ENCODE peak calls at places on chromosomes 11 and 22, in six cellular contexts. K, R, H, M, U and T are unnamed samples.

GRCh38 chr11:16678466-16679116 is 59.9 kb upstream of the C11orf58 start:
- DNase-seq in U (no peak), K (no peak), R (no peak), H (peak; percentile 25), M (no peak), T (no peak)

GRCh38 chr11:68827733-68828132 is 14.0 kb downstream of the CPT1A start:
- DNase-seq in H (no peak), K (no peak), R (no peak), M (no peak), U (no peak), T (no peak)

GRCh38 chr11:95296165-95296564 is 65.2 kb upstream of the SESN3 start:
- DNase-seq in K (no peak), R (peak; percentile 57), U (no peak), H (no peak), M (no peak), T (no peak)

GRCh38 chr11:83195176-83195531 is 1.6 kb downstream of the ANKRD42 start:
- DNase-seq in R (no peak), M (no peak), H (no peak), K (no peak), U (no peak), T (no peak)

GRCh38 chr11:14905104-14906033 is 13.3 kb upstream of the CYP2R1 start:
- DNase-seq in U (peak; percentile 16), M (peak; percentile 79), K (peak; percentile 33), R (peak; percentile 67), H (peak; percentile 91), T (no peak)

GRCh38 chr11:802693-803466 is 2.2 kb downstream of the PIDD1 start:
- DNase-seq in R (no peak), H (no peak), K (no peak), U (no peak), M (no peak), T (no peak)

GRCh38 chr11:70751142-70751734 is 352.9 kb downstream of the CTTN start:
- DNase-seq in M (peak; percentile 9), U (no peak), H (no peak), R (no peak), K (no peak), T (no peak)

GRCh38 chr22:20588092-20588842 is 80.9 kb downstream of the MED15 start:
- DNase-seq in M (no peak), H (no peak), U (no peak), R (no peak), K (no peak), T (no peak)

GRCh38 chr22:47850644-47851151 is 1088.2 kb downstream of the TBC1D22A start:
- DNase-seq in U (no peak), H (no peak), M (no peak), R (no peak), K (peak; percentile 51), T (no peak)

GRCh38 chr11:78638704-78639380 is 64.2 kb upstream of the NARS2 start:
- DNase-seq in U (no peak), M (no peak), K (no peak), H (no peak), R (no peak), T (no peak)

GRCh38 chr11:10659339-10660216 is 34.0 kb downstream of the IRAG1 start:
- DNase-seq in U (peak; percentile 97), R (peak; percentile 73), H (no peak), M (no peak), K (peak; percentile 87), T (no peak)

GRCh38 chr22:46592390-46592872 is 27.8 kb upstream of the GRAMD4 start:
- DNase-seq in H (no peak), R (peak; percentile 64), M (peak; percentile 82), U (peak; percentile 72), K (no peak), T (no peak)

GRCh38 chr11:44221992-44222391 is 87.9 kb downstream of the ALX4 start:
- DNase-seq in U (peak; percentile 22), K (no peak), R (no peak), M (no peak), H (no peak), T (no peak)

GRCh38 chr11:128022007-128022368 is 565.4 kb downstream of the ETS1 start:
- DNase-seq in M (no peak), R (no peak), U (peak; percentile 50), K (no peak), H (no peak), T (no peak)

GRCh38 chr11:125586618-125587017 is 6.0 kb upstream of the STT3A start:
- DNase-seq in U (no peak), M (no peak), K (no peak), H (no peak), R (no peak), T (no peak)

GRCh38 chr11:47348859-47349258 is 3.6 kb downstream of the MYBPC3 start:
- DNase-seq in M (peak; percentile 54), R (no peak), H (peak; percentile 36), U (no peak), K (peak; percentile 42), T (peak; percentile 39)

GRCh38 chr11:75968021-75968685 is 153.1 kb downstream of the UVRAG start:
- DNase-seq in H (no peak), M (no peak), R (no peak), U (no peak), K (no peak), T (no peak)

GRCh38 chr11:12075822-12076821 is 34.3 kb upstream of the MICAL2 start:
- DNase-seq in U (peak; percentile 100), H (no peak), R (peak; percentile 68), K (peak; percentile 99), M (no peak), T (no peak)

GRCh38 chr11:24678956-24679355 is 182.1 kb downstream of the LUZP2 start:
- DNase-seq in M (no peak), H (no peak), R (no peak), K (no peak), U (no peak), T (no peak)

GRCh38 chr11:121086866-121087265 is 14.2 kb upstream of the TECTA start:
- DNase-seq in R (no peak), H (no peak), U (peak; percentile 59), M (no peak), K (peak; percentile 58), T (no peak)

DNA sequence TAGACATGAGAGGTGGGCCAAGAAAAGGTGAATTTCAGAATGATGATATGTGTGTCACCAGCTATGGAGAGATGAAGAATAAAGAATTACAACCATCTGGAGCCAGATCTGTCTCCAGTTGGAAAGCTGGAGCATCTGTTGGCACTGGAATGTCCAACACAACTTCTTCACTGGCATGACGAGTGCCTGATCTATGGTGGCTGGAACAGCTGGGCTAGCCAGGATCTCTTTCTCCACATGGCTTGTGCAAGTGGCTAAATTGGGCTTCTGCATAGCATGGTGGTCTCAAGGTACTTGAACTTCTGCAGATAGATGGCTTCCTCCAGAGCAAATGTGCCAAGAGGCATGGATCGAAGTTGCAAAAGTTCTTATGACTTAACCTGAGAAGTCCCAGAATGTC is 256.1 kb upstream of the NCAM1 start:
- DNase-seq in H (no peak), M (no peak), U (no peak), R (no peak), K (no peak), T (no peak)
- TF ChIP-seq CTCF in H (no peak), M (no peak), U (no peak), R (no peak), K (no peak), T (no peak)

GRCh38 chr11:77073328-77074001 is 6.7 kb downstream of the CAPN5 start:
- DNase-seq in R (peak; percentile 78), M (no peak), U (peak; percentile 95), K (peak; percentile 98), H (no peak), T (no peak)
- TF ChIP-seq CTCF in R (peak; percentile 13), M (no peak), U (peak; percentile 77), K (peak; percentile 78), H (no peak), T (no peak)

GRCh38 chr11:77548552-77549439 is 41.0 kb upstream of the AQP11 start:
- DNase-seq in M (no peak), H (no peak), U (no peak), K (no peak), R (no peak), T (no peak)
- TF ChIP-seq CTCF in M (peak; percentile 43), H (peak; percentile 19), U (no peak), K (no peak), R (no peak), T (peak; percentile 39)

GRCh38 chr11:60870276-60870675 is 2.9 kb downstream of the ZP1 start:
- DNase-seq in M (peak; percentile 24), R (no peak), U (no peak), H (no peak), K (no peak), T (no peak)

GRCh38 chr11:60872952-60873524 is 5.7 kb downstream of the ZP1 start:
- DNase-seq in K (peak; percentile 87), R (no peak), U (peak; percentile 79), M (no peak), H (peak; percentile 54), T (no peak)

GRCh38 chr11:60872124-60872951 is 5.0 kb downstream of the ZP1 start:
- DNase-seq in U (peak; percentile 80), R (no peak), K (peak; percentile 86), M (no peak), H (no peak), T (no peak)

GRCh38 chr11:60870733-60871377 is 3.5 kb downstream of the ZP1 start:
- DNase-seq in R (no peak), K (no peak), U (no peak), M (no peak), H (no peak), T (no peak)

GRCh38 chr11:60871378-60872061 is 4.2 kb downstream of the ZP1 start:
- DNase-seq in H (no peak), U (peak; percentile 36), M (no peak), R (no peak), K (peak; percentile 45), T (no peak)
- TF ChIP-seq CTCF in H (no peak), U (peak; percentile 29), M (no peak), R (no peak), K (no peak), T (no peak)

DNA sequence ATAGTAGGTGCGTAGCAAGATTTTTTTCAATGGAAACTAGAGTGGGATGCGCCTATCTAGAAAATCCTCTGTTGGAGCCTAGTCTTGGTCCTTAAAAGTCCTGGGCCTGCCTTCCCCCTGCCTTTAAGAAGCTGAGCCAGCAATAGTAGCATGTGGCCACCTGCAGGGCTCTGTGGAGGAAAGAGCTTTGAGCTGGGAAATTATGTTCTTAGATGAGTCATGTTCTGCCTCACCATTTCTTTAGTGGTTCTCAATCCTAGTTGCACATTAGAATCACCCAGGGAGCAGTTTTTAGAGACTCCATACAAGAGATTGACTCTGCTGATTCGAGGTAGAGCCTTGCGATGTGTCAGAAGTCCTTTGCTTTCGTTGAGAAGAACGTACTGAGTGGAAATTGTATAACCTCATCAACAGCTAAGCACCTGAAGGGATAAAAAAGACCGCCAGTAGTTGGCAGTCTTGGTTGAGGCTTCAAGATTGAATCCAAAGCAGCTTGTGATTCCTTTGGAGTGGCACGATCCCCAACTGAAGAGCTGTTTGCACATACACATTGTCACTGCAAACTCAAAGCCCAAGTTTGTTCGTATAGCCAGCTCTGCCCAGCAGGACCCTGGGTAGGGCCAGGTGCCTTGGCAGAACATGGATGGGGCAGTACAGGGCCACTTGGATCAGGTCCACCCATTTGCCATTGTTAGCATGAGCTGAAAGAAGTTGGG is 133.3 kb downstream of the COMMD9 start:
- DNase-seq in M (no peak), U (peak; percentile 37), K (no peak), R (no peak), H (no peak), T (no peak)
- TF ChIP-seq CTCF in M (no peak), U (peak; percentile 31), K (no peak), R (no peak), H (no peak), T (no peak)

GRCh38 chr22:49290286-49290685 is 537.4 kb downstream of the BRD1 start:
- DNase-seq in U (no peak), H (no peak), K (no peak), R (peak; percentile 5), M (no peak), T (no peak)
- TF ChIP-seq CTCF in U (no peak), H (no peak), K (no peak), R (no peak), M (no peak), T (no peak)